ENCODE peak calls at places on chromosome 10, in ten cellular contexts. F is fibroblast of the aortic adventitia, Z is A549, K is uterus, U is H7, C is thyroid gland, A is astrocyte of the spinal cord, L is ascending aorta, S is foreskin fibroblast, R is pancreas. T is an unnamed sample.

GRCh38 chr10:90125406-90125805 is 424.0 kb downstream of the KIF20B start:
- DNase-seq in F (peak; percentile 55), Z (no peak), K (no peak), U (no peak), C (no peak), A (peak; percentile 8), L (no peak), S (no peak), R (no peak), T (no peak)

GRCh38 chr10:102593804-102594079 is 50.5 kb upstream of the TRIM8 start:
- DNase-seq in F (no peak), Z (no peak), K (no peak), U (peak; percentile 7), C (no peak), A (no peak), L (no peak), S (no peak), R (no peak), T (no peak)

GRCh38 chr10:126351021-126351420 is 37.3 kb downstream of the ADAM12 start:
- DNase-seq in F (no peak), Z (no peak), K (no peak), U (no peak), C (no peak), A (no peak), L (no peak), S (no peak), R (no peak), T (no peak)

GRCh38 chr10:110431659-110432058 is 66.0 kb upstream of the DUSP5 start:
- DNase-seq in F (no peak), Z (no peak), K (no peak), U (no peak), C (no peak), A (no peak), L (no peak), S (no peak), R (no peak), T (peak; percentile 50)

GRCh38 chr10:97549587-97550322 is 22.8 kb upstream of the ANKRD2 start:
- DNase-seq in F (no peak), Z (no peak), K (peak; percentile 37), U (peak; percentile 77), C (peak; percentile 61), A (no peak), L (no peak), S (no peak), R (no peak), T (no peak)

GRCh38 chr10:48199580-48200377 is 74.7 kb downstream of the FRMPD2 start:
- DNase-seq in F (peak; percentile 81), Z (no peak), K (no peak), U (no peak), C (no peak), A (peak; percentile 66), L (no peak), S (peak; percentile 88), R (no peak), T (no peak)

GRCh38 chr10:16853201-16853600 is 36.0 kb upstream of the RSU1 start:
- DNase-seq in F (peak; percentile 69), Z (no peak), K (no peak), U (peak; percentile 15), C (no peak), A (peak; percentile 78), L (no peak), S (peak; percentile 33), R (no peak), T (no peak)

GRCh38 chr10:43108951-43109350 is 29.3 kb upstream of the CSGALNACT2 start:
- DNase-seq in F (no peak), Z (no peak), K (no peak), U (no peak), C (no peak), A (no peak), L (no peak), S (no peak), R (peak; percentile 45), T (no peak)

GRCh38 chr10:33215154-33215553 is 119.3 kb downstream of the NRP1 start:
- DNase-seq in F (peak; percentile 92), Z (no peak), K (no peak), U (no peak), C (no peak), A (peak; percentile 82), L (no peak), S (no peak), R (no peak), T (no peak)

GRCh38 chr10:20898851-20899250 is 1.7 kb upstream of the NEBL start:
- DNase-seq in F (peak; percentile 31), Z (no peak), K (no peak), U (no peak), C (no peak), A (peak; percentile 39), L (no peak), S (no peak), R (no peak), T (no peak)

GRCh38 chr10:126525326-126525725 is 137.0 kb upstream of the ADAM12 start:
- DNase-seq in F (no peak), Z (no peak), K (no peak), U (no peak), C (no peak), A (no peak), L (no peak), S (no peak), R (no peak), T (peak; percentile 37)

GRCh38 chr10:48463318-48464003 is 141.4 kb downstream of the ARHGAP22 start:
- DNase-seq in F (peak; percentile 58), Z (no peak), K (peak; percentile 12), U (peak; percentile 64), C (peak; percentile 95), A (peak; percentile 24), L (no peak), S (no peak), R (peak; percentile 31), T (no peak)

GRCh38 chr10:58757352-58758071 is 244.8 kb downstream of the BICC1 start:
- DNase-seq in F (no peak), Z (no peak), K (no peak), U (no peak), C (no peak), A (no peak), L (no peak), S (no peak), R (no peak), T (no peak)

GRCh38 chr10:58756126-58756525 is 243.5 kb downstream of the BICC1 start:
- DNase-seq in F (peak; percentile 84), Z (no peak), K (no peak), U (no peak), C (no peak), A (peak; percentile 66), L (no peak), S (peak; percentile 29), R (no peak), T (no peak)

GRCh38 chr10:58753425-58753824 is 240.8 kb downstream of the BICC1 start:
- DNase-seq in F (peak; percentile 50), Z (no peak), K (no peak), U (no peak), C (no peak), A (no peak), L (no peak), S (no peak), R (no peak), T (no peak)

GRCh38 chr10:58754419-58755180 is 241.9 kb downstream of the BICC1 start:
- DNase-seq in F (peak; percentile 60), Z (no peak), K (no peak), U (no peak), C (no peak), A (peak; percentile 59), L (no peak), S (peak; percentile 23), R (no peak), T (no peak)

GRCh38 chr10:58755688-58756087 is 243.0 kb downstream of the BICC1 start:
- DNase-seq in F (peak; percentile 90), Z (peak; percentile 69), K (peak; percentile 46), U (no peak), C (no peak), A (peak; percentile 67), L (no peak), S (peak; percentile 51), R (no peak), T (peak; percentile 59)
- H3K4me3 ChIP-seq in F (peak overlapping the region; percentile 49), Z (peak overlapping the region; percentile 35), K (no peak overlapping the region), U (no peak overlapping the region), C (no peak overlapping the region), A (peak overlapping the region; percentile 19), L (peak overlapping the region; percentile 41), S (peak overlapping the region; percentile 45), R (peak overlapping the region; percentile 3), T (no peak overlapping the region)

DNA sequence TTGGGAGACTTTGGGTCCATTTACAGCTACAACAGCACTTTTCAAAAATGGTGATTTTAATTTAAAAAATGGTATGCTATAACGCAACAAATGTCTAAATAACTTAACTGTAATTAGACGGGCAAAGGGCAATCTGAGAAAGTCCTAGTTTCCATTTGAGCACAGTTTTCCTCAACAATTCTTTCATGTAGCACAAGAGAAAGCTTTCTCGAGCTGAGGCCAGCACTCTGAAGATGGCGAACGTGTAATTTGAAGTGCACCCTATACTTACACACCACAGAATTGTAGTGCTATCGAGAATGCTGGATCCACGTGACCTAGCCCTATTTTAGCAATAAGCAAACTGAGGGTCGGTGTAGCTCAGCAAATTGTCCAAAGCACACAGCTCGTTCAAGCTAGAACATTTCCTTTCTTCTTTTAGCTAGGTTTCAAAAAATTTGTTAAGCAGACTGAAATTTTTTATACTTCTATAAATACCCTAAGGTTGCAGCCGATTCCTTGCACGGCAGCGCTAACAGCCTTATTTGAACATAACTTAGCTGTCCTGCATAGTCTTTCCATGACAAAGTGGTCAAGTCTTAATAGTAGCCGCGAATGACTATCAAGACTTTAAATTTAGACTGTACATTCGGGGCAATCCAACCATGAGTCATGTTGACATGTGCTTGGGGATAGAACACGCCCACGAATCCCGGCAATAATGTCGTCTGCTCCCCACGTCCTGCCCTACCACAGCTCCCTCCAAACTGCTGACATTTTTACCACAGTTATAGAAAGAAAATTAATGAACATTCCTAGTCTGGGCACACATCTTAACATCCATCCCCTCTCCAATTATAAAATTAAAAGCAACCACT is 10.0 kb downstream of the KLF6 start:
- DNase-seq in F (peak; percentile 90), Z (no peak), K (peak; percentile 59), U (no peak), C (no peak), A (peak; percentile 92), L (peak; percentile 58), S (peak; percentile 94), R (no peak), T (no peak)
- H3K4me3 ChIP-seq in F (no peak overlapping the region), Z (no peak overlapping the region), K (no peak overlapping the region), U (no peak overlapping the region), C (no peak overlapping the region), A (no peak overlapping the region), L (no peak overlapping the region), S (no peak overlapping the region), R (no peak overlapping the region), T (no peak overlapping the region)

DNA sequence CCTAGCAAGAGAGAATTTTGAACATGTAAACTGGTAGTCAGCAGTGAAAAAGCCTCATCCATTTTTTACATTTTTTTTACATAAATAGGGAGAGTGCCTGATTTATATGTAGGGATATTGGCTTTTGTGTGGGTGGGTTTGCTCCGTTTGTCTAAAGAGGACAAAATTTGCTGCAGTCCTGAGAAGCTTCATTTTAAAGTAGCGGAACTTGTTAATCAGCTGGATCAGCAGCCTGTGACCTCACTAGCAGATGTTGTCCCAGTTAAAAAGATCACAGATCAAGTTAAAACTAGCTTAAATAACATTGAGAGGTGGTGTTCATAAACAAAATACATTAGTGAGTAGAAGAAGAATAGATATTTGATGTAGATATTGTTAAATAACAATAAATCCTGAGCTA is 2.6 kb downstream of the ATRNL1 start:
- DNase-seq in F (no peak), Z (no peak), K (no peak), U (no peak), C (no peak), A (no peak), L (no peak), S (no peak), R (no peak), T (no peak)
- H3K4me3 ChIP-seq in F (no peak overlapping the region), Z (no peak overlapping the region), K (no peak overlapping the region), U (no peak overlapping the region), C (no peak overlapping the region), A (no peak overlapping the region), L (no peak overlapping the region), S (no peak overlapping the region), R (no peak overlapping the region), T (no peak overlapping the region)

GRCh38 chr10:86071758-86072157 is 294.8 kb downstream of the GRID1 start:
- DNase-seq in F (no peak), Z (no peak), K (no peak), U (no peak), C (no peak), A (no peak), L (no peak), S (no peak), R (no peak), T (peak; percentile 21)
- H3K4me3 ChIP-seq in F (no peak overlapping the region), Z (no peak overlapping the region), K (no peak overlapping the region), U (no peak overlapping the region), C (no peak overlapping the region), A (no peak overlapping the region), L (no peak overlapping the region), S (no peak overlapping the region), R (no peak overlapping the region), T (no peak overlapping the region)

T was measured in lower leg skin.